ENCODE peak calls at places on chromosomes 16 and 17, in six cellular contexts. One of them, this sample, is unnamed.
A peak's percentile ranks its signal among the peaks of the same experiment; 100 is the strongest.

GRCh38 chr17:320809-321385 is 31.7 kb downstream of the RPH3AL start:
- DNase-seq in neural progenitor cell: peak; percentile 84
- DNase-seq in uterus: no peak
- DNase-seq in cardiac muscle cell: peak; percentile 94
- DNase-seq in fibroblast of lung: no peak
- DNase-seq in naive thymus-derived CD4-positive, alpha-beta T cell: no peak
- DNase-seq in this sample: no peak

GRCh38 chr16:86505185-86505898 is 5.0 kb upstream of the FOXF1 start:
- DNase-seq in cardiac muscle cell: no peak
- DNase-seq in uterus: no peak
- DNase-seq in fibroblast of lung: no peak
- DNase-seq in naive thymus-derived CD4-positive, alpha-beta T cell: no peak
- DNase-seq in neural progenitor cell: peak; percentile 68
- DNase-seq in this sample: no peak

GRCh38 chr16:80546249-80546648 is 5.5 kb downstream of the DYNLRB2 start:
- DNase-seq in cardiac muscle cell: no peak
- DNase-seq in neural progenitor cell: no peak
- DNase-seq in fibroblast of lung: no peak
- DNase-seq in naive thymus-derived CD4-positive, alpha-beta T cell: no peak
- DNase-seq in uterus: no peak
- DNase-seq in this sample: no peak

GRCh38 chr16:27620533-27620932 is 70.6 kb downstream of the KATNIP start:
- DNase-seq in neural progenitor cell: no peak
- DNase-seq in uterus: no peak
- DNase-seq in naive thymus-derived CD4-positive, alpha-beta T cell: no peak
- DNase-seq in fibroblast of lung: no peak
- DNase-seq in cardiac muscle cell: peak; percentile 56
- DNase-seq in this sample: no peak

GRCh38 chr17:48110722-48111121 is 3.2 kb downstream of the SNX11 start:
- DNase-seq in fibroblast of lung: no peak
- DNase-seq in naive thymus-derived CD4-positive, alpha-beta T cell: no peak
- DNase-seq in uterus: no peak
- DNase-seq in cardiac muscle cell: no peak
- DNase-seq in neural progenitor cell: no peak
- DNase-seq in this sample: no peak

GRCh38 chr16:86604436-86605220 is 26.3 kb downstream of the FOXL1 start:
- DNase-seq in neural progenitor cell: no peak
- DNase-seq in naive thymus-derived CD4-positive, alpha-beta T cell: peak; percentile 35
- DNase-seq in uterus: no peak
- DNase-seq in fibroblast of lung: no peak
- DNase-seq in cardiac muscle cell: no peak
- DNase-seq in this sample: no peak

GRCh38 chr17:337453-337852 is 15.2 kb downstream of the RPH3AL start:
- DNase-seq in uterus: no peak
- DNase-seq in neural progenitor cell: no peak
- DNase-seq in naive thymus-derived CD4-positive, alpha-beta T cell: no peak
- DNase-seq in fibroblast of lung: no peak
- DNase-seq in cardiac muscle cell: no peak
- DNase-seq in this sample: no peak

GRCh38 chr16:49557070-49557446 is 183.5 kb downstream of the C16orf78 start:
- DNase-seq in fibroblast of lung: no peak
- DNase-seq in neural progenitor cell: peak; percentile 91
- DNase-seq in cardiac muscle cell: peak; percentile 43
- DNase-seq in uterus: no peak
- DNase-seq in naive thymus-derived CD4-positive, alpha-beta T cell: no peak
- DNase-seq in this sample: no peak

GRCh38 chr16:84641643-84642358 is 6.5 kb upstream of the KLHL36 start:
- DNase-seq in fibroblast of lung: no peak
- DNase-seq in neural progenitor cell: no peak
- DNase-seq in naive thymus-derived CD4-positive, alpha-beta T cell: no peak
- DNase-seq in uterus: no peak
- DNase-seq in cardiac muscle cell: no peak
- DNase-seq in this sample: no peak

GRCh38 chr17:43927101-43927935 is 15.0 kb downstream of the PPY start:
- DNase-seq in uterus: no peak
- DNase-seq in neural progenitor cell: peak; percentile 69
- DNase-seq in fibroblast of lung: no peak
- DNase-seq in naive thymus-derived CD4-positive, alpha-beta T cell: no peak
- DNase-seq in cardiac muscle cell: no peak
- DNase-seq in this sample: no peak

GRCh38 chr16:14491831-14492529 is 138.1 kb downstream of the PARN start:
- DNase-seq in cardiac muscle cell: no peak
- DNase-seq in uterus: no peak
- DNase-seq in fibroblast of lung: no peak
- DNase-seq in naive thymus-derived CD4-positive, alpha-beta T cell: no peak
- DNase-seq in neural progenitor cell: no peak
- DNase-seq in this sample: no peak

GRCh38 chr16:2425825-2426430 is 3.3 kb upstream of the CCNF start:
- DNase-seq in cardiac muscle cell: no peak
- DNase-seq in uterus: no peak
- DNase-seq in naive thymus-derived CD4-positive, alpha-beta T cell: no peak
- DNase-seq in fibroblast of lung: no peak
- DNase-seq in neural progenitor cell: no peak
- DNase-seq in this sample: no peak

GRCh38 chr17:8076502-8077266 is 10.8 kb downstream of the ALOX12B start:
- DNase-seq in neural progenitor cell: no peak
- DNase-seq in cardiac muscle cell: no peak
- DNase-seq in fibroblast of lung: no peak
- DNase-seq in uterus: no peak
- DNase-seq in naive thymus-derived CD4-positive, alpha-beta T cell: no peak
- DNase-seq in this sample: no peak

GRCh38 chr17:29619251-29619650 is 3.5 kb downstream of the CORO6 start:
- DNase-seq in cardiac muscle cell: peak; percentile 92
- DNase-seq in fibroblast of lung: peak; percentile 24
- DNase-seq in naive thymus-derived CD4-positive, alpha-beta T cell: no peak
- DNase-seq in neural progenitor cell: peak; percentile 57
- DNase-seq in uterus: no peak
- DNase-seq in this sample: no peak

GRCh38 chr17:81412490-81413093 is 17.3 kb downstream of the BAHCC1 start:
- DNase-seq in neural progenitor cell: no peak
- DNase-seq in uterus: peak; percentile 59
- DNase-seq in fibroblast of lung: peak; percentile 52
- DNase-seq in naive thymus-derived CD4-positive, alpha-beta T cell: peak; percentile 54
- DNase-seq in cardiac muscle cell: no peak
- DNase-seq in this sample: no peak

GRCh38 chr17:4941027-4941610 is 1.1 kb downstream of the RNF167 start:
- DNase-seq in naive thymus-derived CD4-positive, alpha-beta T cell: no peak
- DNase-seq in fibroblast of lung: no peak
- DNase-seq in neural progenitor cell: no peak
- DNase-seq in uterus: no peak
- DNase-seq in cardiac muscle cell: no peak
- DNase-seq in this sample: no peak
- H3K36me3 ChIP-seq in naive thymus-derived CD4-positive, alpha-beta T cell: peaks cover 7% of the 10 kb centered on the region
- H3K36me3 ChIP-seq in fibroblast of lung: peaks cover 33% of the 10 kb centered on the region
- H3K36me3 ChIP-seq in neural progenitor cell: no peaks in the 10 kb centered on the region
- H3K36me3 ChIP-seq in uterus: no peaks in the 10 kb centered on the region
- H3K36me3 ChIP-seq in cardiac muscle cell: peaks cover 39% of the 10 kb centered on the region
- H3K36me3 ChIP-seq in this sample: peaks cover 71% of the 10 kb centered on the region

DNA sequence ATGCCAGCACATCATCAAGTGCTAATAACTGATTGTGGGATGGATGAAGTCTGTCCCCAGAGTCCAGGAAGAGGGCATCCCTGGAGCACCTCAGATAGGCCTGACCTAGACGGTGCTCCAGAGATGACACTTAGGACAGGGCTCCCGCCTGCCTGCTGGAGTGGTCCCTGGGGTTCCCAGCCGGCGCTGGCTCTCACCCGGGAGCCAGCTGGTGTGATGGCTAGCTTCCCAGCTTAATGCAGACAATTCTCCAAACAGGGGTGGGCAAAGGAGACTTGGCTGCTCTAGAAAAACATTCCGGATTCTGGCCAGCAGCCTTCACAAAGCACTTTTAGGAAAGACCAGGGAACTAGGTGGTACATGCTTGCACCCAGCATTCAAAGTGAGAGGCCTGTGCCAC is 18.6 kb downstream of the ACE start:
- DNase-seq in uterus: no peak
- DNase-seq in naive thymus-derived CD4-positive, alpha-beta T cell: no peak
- DNase-seq in cardiac muscle cell: no peak
- DNase-seq in neural progenitor cell: no peak
- DNase-seq in fibroblast of lung: no peak
- DNase-seq in this sample: no peak
- H3K36me3 ChIP-seq in uterus: no peaks in the 10 kb centered on the region
- H3K36me3 ChIP-seq in naive thymus-derived CD4-positive, alpha-beta T cell: no peaks in the 10 kb centered on the region
- H3K36me3 ChIP-seq in cardiac muscle cell: no peaks in the 10 kb centered on the region
- H3K36me3 ChIP-seq in neural progenitor cell: no peaks in the 10 kb centered on the region
- H3K36me3 ChIP-seq in fibroblast of lung: no peaks in the 10 kb centered on the region
- H3K36me3 ChIP-seq in this sample: no peaks in the 10 kb centered on the region

DNA sequence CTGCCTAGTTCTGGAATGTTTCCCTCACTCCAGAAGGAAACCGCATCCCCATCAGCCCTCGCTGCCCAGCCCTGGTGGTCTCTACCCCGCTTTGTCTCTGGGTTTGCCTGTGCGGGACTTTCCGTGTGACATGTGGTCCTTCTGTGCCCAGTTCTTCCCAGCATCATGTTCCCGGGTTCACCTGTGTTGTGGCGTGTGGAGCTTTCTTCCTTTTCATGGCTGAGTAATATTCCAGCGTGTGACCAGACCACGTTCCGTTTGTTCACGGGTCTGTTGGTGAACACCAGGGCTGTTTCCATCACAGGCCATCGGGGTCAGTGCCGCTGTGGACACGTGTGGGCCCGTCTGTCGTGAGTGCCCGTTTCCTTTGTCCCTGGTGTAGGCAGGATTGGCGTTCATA is 32.1 kb downstream of the CACNA1H start:
- DNase-seq in naive thymus-derived CD4-positive, alpha-beta T cell: no peak
- DNase-seq in neural progenitor cell: no peak
- DNase-seq in uterus: no peak
- DNase-seq in cardiac muscle cell: no peak
- DNase-seq in fibroblast of lung: no peak
- DNase-seq in this sample: no peak
- H3K36me3 ChIP-seq in naive thymus-derived CD4-positive, alpha-beta T cell: no peaks in the 10 kb centered on the region
- H3K36me3 ChIP-seq in neural progenitor cell: no peaks in the 10 kb centered on the region
- H3K36me3 ChIP-seq in uterus: no peaks in the 10 kb centered on the region
- H3K36me3 ChIP-seq in cardiac muscle cell: no peaks in the 10 kb centered on the region
- H3K36me3 ChIP-seq in fibroblast of lung: no peaks in the 10 kb centered on the region
- H3K36me3 ChIP-seq in this sample: no peaks in the 10 kb centered on the region

GRCh38 chr16:70571623-70572022 is 48.0 kb downstream of the SF3B3 start:
- DNase-seq in cardiac muscle cell: no peak
- DNase-seq in uterus: no peak
- DNase-seq in neural progenitor cell: no peak
- DNase-seq in naive thymus-derived CD4-positive, alpha-beta T cell: no peak
- DNase-seq in fibroblast of lung: no peak
- DNase-seq in this sample: no peak
- H3K36me3 ChIP-seq in cardiac muscle cell: peaks cover 67% of the 10 kb centered on the region
- H3K36me3 ChIP-seq in uterus: no peaks in the 10 kb centered on the region
- H3K36me3 ChIP-seq in neural progenitor cell: peaks cover 23% of the 10 kb centered on the region
- H3K36me3 ChIP-seq in naive thymus-derived CD4-positive, alpha-beta T cell: peaks cover 38% of the 10 kb centered on the region
- H3K36me3 ChIP-seq in fibroblast of lung: peaks cover 26% of the 10 kb centered on the region
- H3K36me3 ChIP-seq in this sample: peaks cover 51% of the 10 kb centered on the region

GRCh38 chr16:68298907-68299515 is 11.7 kb downstream of the SLC7A6OS start:
- DNase-seq in uterus: peak; percentile 27
- DNase-seq in fibroblast of lung: peak; percentile 76
- DNase-seq in cardiac muscle cell: no peak
- DNase-seq in naive thymus-derived CD4-positive, alpha-beta T cell: no peak
- DNase-seq in neural progenitor cell: peak; percentile 63
- DNase-seq in this sample: no peak

GRCh38 chr16:68297908-68298307 is 12.8 kb downstream of the SLC7A6OS start:
- DNase-seq in naive thymus-derived CD4-positive, alpha-beta T cell: no peak
- DNase-seq in fibroblast of lung: no peak
- DNase-seq in uterus: no peak
- DNase-seq in cardiac muscle cell: no peak
- DNase-seq in neural progenitor cell: no peak
- DNase-seq in this sample: no peak

GRCh38 chr16:68299571-68300453 is 10.9 kb downstream of the SLC7A6OS start:
- DNase-seq in uterus: no peak
- DNase-seq in cardiac muscle cell: no peak
- DNase-seq in neural progenitor cell: no peak
- DNase-seq in naive thymus-derived CD4-positive, alpha-beta T cell: no peak
- DNase-seq in fibroblast of lung: no peak
- DNase-seq in this sample: no peak

GRCh38 chr16:68298312-68298711 is 12.4 kb downstream of the SLC7A6OS start:
- DNase-seq in naive thymus-derived CD4-positive, alpha-beta T cell: no peak
- DNase-seq in uterus: no peak
- DNase-seq in neural progenitor cell: no peak
- DNase-seq in cardiac muscle cell: no peak
- DNase-seq in fibroblast of lung: no peak
- DNase-seq in this sample: no peak

DNA sequence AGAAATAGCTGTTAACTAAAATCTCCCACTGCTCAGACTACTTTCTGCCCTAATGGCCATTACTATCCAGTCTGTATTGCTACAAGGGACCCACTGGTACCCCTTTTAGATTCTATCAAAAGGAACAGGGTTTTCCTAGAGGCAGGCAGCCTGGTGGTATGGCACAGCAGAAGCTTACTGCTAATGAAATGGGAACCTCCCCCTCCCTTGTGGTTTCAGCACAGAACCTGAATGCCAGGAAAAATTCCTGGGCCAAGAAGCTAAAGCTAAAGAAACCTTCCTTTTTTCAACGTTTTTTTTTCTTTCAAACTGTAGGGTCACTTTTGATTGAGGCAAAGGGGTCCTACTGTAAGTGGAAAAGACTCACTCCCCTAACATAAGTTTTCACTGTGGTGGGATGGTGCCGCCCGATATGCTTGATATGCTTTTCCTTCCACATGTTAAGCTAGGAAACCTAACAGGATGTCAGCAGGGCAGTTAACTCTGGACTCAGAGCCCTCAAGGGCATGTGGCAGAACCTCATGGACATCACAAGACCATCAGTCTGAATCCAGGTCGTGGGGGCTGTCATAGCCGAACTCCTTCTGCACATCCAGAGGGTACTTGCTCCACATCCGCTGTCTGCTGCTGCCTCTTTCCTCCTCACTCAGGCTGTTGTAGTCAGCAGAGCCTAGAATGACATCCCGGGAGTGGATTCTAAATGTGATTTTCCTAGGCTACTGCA is 9.8 kb downstream of the SLC7A6OS start:
- DNase-seq in cardiac muscle cell: no peak
- DNase-seq in fibroblast of lung: peak; percentile 43
- DNase-seq in naive thymus-derived CD4-positive, alpha-beta T cell: no peak
- DNase-seq in neural progenitor cell: no peak
- DNase-seq in uterus: no peak
- DNase-seq in this sample: no peak
- H3K36me3 ChIP-seq in cardiac muscle cell: peaks cover 61% of the 10 kb centered on the region
- H3K36me3 ChIP-seq in fibroblast of lung: peaks cover 27% of the 10 kb centered on the region
- H3K36me3 ChIP-seq in naive thymus-derived CD4-positive, alpha-beta T cell: peaks cover 35% of the 10 kb centered on the region
- H3K36me3 ChIP-seq in neural progenitor cell: no peaks in the 10 kb centered on the region
- H3K36me3 ChIP-seq in uterus: no peaks in the 10 kb centered on the region
- H3K36me3 ChIP-seq in this sample: peaks cover 14% of the 10 kb centered on the region

GRCh38 chr17:78110363-78111011 is 18.1 kb downstream of the TMC6 start:
- DNase-seq in naive thymus-derived CD4-positive, alpha-beta T cell: no peak
- DNase-seq in fibroblast of lung: no peak
- DNase-seq in uterus: no peak
- DNase-seq in neural progenitor cell: no peak
- DNase-seq in cardiac muscle cell: no peak
- DNase-seq in this sample: no peak
- H3K36me3 ChIP-seq in naive thymus-derived CD4-positive, alpha-beta T cell: peaks cover 23% of the 10 kb centered on the region
- H3K36me3 ChIP-seq in fibroblast of lung: no peaks in the 10 kb centered on the region
- H3K36me3 ChIP-seq in uterus: no peaks in the 10 kb centered on the region
- H3K36me3 ChIP-seq in neural progenitor cell: no peaks in the 10 kb centered on the region
- H3K36me3 ChIP-seq in cardiac muscle cell: no peaks in the 10 kb centered on the region
- H3K36me3 ChIP-seq in this sample: peaks cover 24% of the 10 kb centered on the region

This sample was measured in esophagus squamous epithelium.